ENCODE peak calls at places on chromosomes 6 and 20, in nine cellular contexts. One of them, this sample, is unnamed.

GRCh38 chr6:121482751-121483150 is 47.3 kb downstream of the GJA1 start:
- DNase-seq in EL: no peak
- DNase-seq in memory B cell: no peak
- DNase-seq in tibial artery: no peak
- DNase-seq in anterior cingulate cortex: no peak
- DNase-seq in stimulated activated effector memory CD8-positive, alpha-beta T cell treated with anti-CD3 and anti-CD28 coated beads, Interleukin-12 subunit alpha, Interleukin-12 subunit beta, amount 100 ng/mL, for 72 hours: no peak
- DNase-seq in fibroblast of mammary gland: no peak
- DNase-seq in heart left ventricle: no peak
- DNase-seq in stimulated activated CD8-positive, alpha-beta memory T cell treated with anti-CD3 and anti-CD28 coated beads, Interleukin-7, amount 100 ng/mL, for 48 hours: no peak
- DNase-seq in this sample: no peak

GRCh38 chr20:44409132-44409600 is 53.7 kb downstream of the HNF4A start:
- DNase-seq in fibroblast of mammary gland: peak; percentile 84
- DNase-seq in tibial artery: no peak
- DNase-seq in memory B cell: no peak
- DNase-seq in anterior cingulate cortex: no peak
- DNase-seq in stimulated activated CD8-positive, alpha-beta memory T cell treated with anti-CD3 and anti-CD28 coated beads, Interleukin-7, amount 100 ng/mL, for 48 hours: no peak
- DNase-seq in stimulated activated effector memory CD8-positive, alpha-beta T cell treated with anti-CD3 and anti-CD28 coated beads, Interleukin-12 subunit alpha, Interleukin-12 subunit beta, amount 100 ng/mL, for 72 hours: no peak
- DNase-seq in EL: peak; percentile 22
- DNase-seq in heart left ventricle: no peak
- DNase-seq in this sample: no peak

GRCh38 chr20:5039255-5039657 is 37.9 kb upstream of the SLC23A2 start:
- DNase-seq in fibroblast of mammary gland: no peak
- DNase-seq in tibial artery: no peak
- DNase-seq in memory B cell: no peak
- DNase-seq in EL: no peak
- DNase-seq in heart left ventricle: no peak
- DNase-seq in anterior cingulate cortex: no peak
- DNase-seq in stimulated activated effector memory CD8-positive, alpha-beta T cell treated with anti-CD3 and anti-CD28 coated beads, Interleukin-12 subunit alpha, Interleukin-12 subunit beta, amount 100 ng/mL, for 72 hours: peak; percentile 69
- DNase-seq in stimulated activated CD8-positive, alpha-beta memory T cell treated with anti-CD3 and anti-CD28 coated beads, Interleukin-7, amount 100 ng/mL, for 48 hours: peak; percentile 11
- DNase-seq in this sample: no peak

GRCh38 chr6:119880840-119881239 is 531.3 kb upstream of the MAN1A1 start:
- DNase-seq in anterior cingulate cortex: no peak
- DNase-seq in tibial artery: no peak
- DNase-seq in fibroblast of mammary gland: peak; percentile 40
- DNase-seq in memory B cell: no peak
- DNase-seq in EL: no peak
- DNase-seq in stimulated activated effector memory CD8-positive, alpha-beta T cell treated with anti-CD3 and anti-CD28 coated beads, Interleukin-12 subunit alpha, Interleukin-12 subunit beta, amount 100 ng/mL, for 72 hours: no peak
- DNase-seq in heart left ventricle: no peak
- DNase-seq in stimulated activated CD8-positive, alpha-beta memory T cell treated with anti-CD3 and anti-CD28 coated beads, Interleukin-7, amount 100 ng/mL, for 48 hours: no peak
- DNase-seq in this sample: no peak

GRCh38 chr6:149938571-149939462 is 3.0 kb upstream of the ULBP2 start:
- DNase-seq in stimulated activated CD8-positive, alpha-beta memory T cell treated with anti-CD3 and anti-CD28 coated beads, Interleukin-7, amount 100 ng/mL, for 48 hours: no peak
- DNase-seq in EL: peak; percentile 45
- DNase-seq in stimulated activated effector memory CD8-positive, alpha-beta T cell treated with anti-CD3 and anti-CD28 coated beads, Interleukin-12 subunit alpha, Interleukin-12 subunit beta, amount 100 ng/mL, for 72 hours: no peak
- DNase-seq in tibial artery: peak; percentile 63
- DNase-seq in anterior cingulate cortex: no peak
- DNase-seq in heart left ventricle: no peak
- DNase-seq in memory B cell: peak; percentile 83
- DNase-seq in fibroblast of mammary gland: no peak
- DNase-seq in this sample: no peak

GRCh38 chr6:52640916-52641315 is 30.0 kb upstream of the TMEM14A start:
- DNase-seq in stimulated activated effector memory CD8-positive, alpha-beta T cell treated with anti-CD3 and anti-CD28 coated beads, Interleukin-12 subunit alpha, Interleukin-12 subunit beta, amount 100 ng/mL, for 72 hours: no peak
- DNase-seq in heart left ventricle: no peak
- DNase-seq in stimulated activated CD8-positive, alpha-beta memory T cell treated with anti-CD3 and anti-CD28 coated beads, Interleukin-7, amount 100 ng/mL, for 48 hours: no peak
- DNase-seq in EL: no peak
- DNase-seq in anterior cingulate cortex: no peak
- DNase-seq in fibroblast of mammary gland: no peak
- DNase-seq in memory B cell: no peak
- DNase-seq in tibial artery: no peak
- DNase-seq in this sample: no peak

GRCh38 chr6:116246089-116246488 is 7.8 kb downstream of the TSPYL4 start:
- DNase-seq in stimulated activated effector memory CD8-positive, alpha-beta T cell treated with anti-CD3 and anti-CD28 coated beads, Interleukin-12 subunit alpha, Interleukin-12 subunit beta, amount 100 ng/mL, for 72 hours: no peak
- DNase-seq in EL: peak; percentile 65
- DNase-seq in stimulated activated CD8-positive, alpha-beta memory T cell treated with anti-CD3 and anti-CD28 coated beads, Interleukin-7, amount 100 ng/mL, for 48 hours: no peak
- DNase-seq in fibroblast of mammary gland: peak; percentile 23
- DNase-seq in tibial artery: no peak
- DNase-seq in heart left ventricle: peak; percentile 26
- DNase-seq in anterior cingulate cortex: no peak
- DNase-seq in memory B cell: no peak
- DNase-seq in this sample: no peak

GRCh38 chr6:133001040-133001570 is 186.7 kb downstream of the RPS12 start:
- DNase-seq in anterior cingulate cortex: no peak
- DNase-seq in memory B cell: no peak
- DNase-seq in tibial artery: no peak
- DNase-seq in fibroblast of mammary gland: no peak
- DNase-seq in EL: no peak
- DNase-seq in stimulated activated CD8-positive, alpha-beta memory T cell treated with anti-CD3 and anti-CD28 coated beads, Interleukin-7, amount 100 ng/mL, for 48 hours: no peak
- DNase-seq in stimulated activated effector memory CD8-positive, alpha-beta T cell treated with anti-CD3 and anti-CD28 coated beads, Interleukin-12 subunit alpha, Interleukin-12 subunit beta, amount 100 ng/mL, for 72 hours: no peak
- DNase-seq in heart left ventricle: no peak
- DNase-seq in this sample: no peak

GRCh38 chr6:161058746-161059145 is 67.2 kb downstream of the MAP3K4 start:
- DNase-seq in fibroblast of mammary gland: peak; percentile 22
- DNase-seq in tibial artery: no peak
- DNase-seq in memory B cell: no peak
- DNase-seq in anterior cingulate cortex: no peak
- DNase-seq in stimulated activated CD8-positive, alpha-beta memory T cell treated with anti-CD3 and anti-CD28 coated beads, Interleukin-7, amount 100 ng/mL, for 48 hours: no peak
- DNase-seq in stimulated activated effector memory CD8-positive, alpha-beta T cell treated with anti-CD3 and anti-CD28 coated beads, Interleukin-12 subunit alpha, Interleukin-12 subunit beta, amount 100 ng/mL, for 72 hours: no peak
- DNase-seq in EL: peak; percentile 16
- DNase-seq in heart left ventricle: no peak
- DNase-seq in this sample: no peak

GRCh38 chr20:61331542-61331941 is 79.5 kb downstream of the CDH4 start:
- DNase-seq in heart left ventricle: no peak
- DNase-seq in stimulated activated effector memory CD8-positive, alpha-beta T cell treated with anti-CD3 and anti-CD28 coated beads, Interleukin-12 subunit alpha, Interleukin-12 subunit beta, amount 100 ng/mL, for 72 hours: no peak
- DNase-seq in stimulated activated CD8-positive, alpha-beta memory T cell treated with anti-CD3 and anti-CD28 coated beads, Interleukin-7, amount 100 ng/mL, for 48 hours: no peak
- DNase-seq in EL: peak; percentile 3
- DNase-seq in memory B cell: no peak
- DNase-seq in fibroblast of mammary gland: no peak
- DNase-seq in tibial artery: no peak
- DNase-seq in anterior cingulate cortex: peak; percentile 21
- DNase-seq in this sample: no peak

GRCh38 chr6:110399219-110400071 is 15.9 kb downstream of the DDO start:
- DNase-seq in stimulated activated effector memory CD8-positive, alpha-beta T cell treated with anti-CD3 and anti-CD28 coated beads, Interleukin-12 subunit alpha, Interleukin-12 subunit beta, amount 100 ng/mL, for 72 hours: no peak
- DNase-seq in tibial artery: no peak
- DNase-seq in anterior cingulate cortex: no peak
- DNase-seq in heart left ventricle: peak; percentile 33
- DNase-seq in memory B cell: no peak
- DNase-seq in EL: no peak
- DNase-seq in fibroblast of mammary gland: no peak
- DNase-seq in stimulated activated CD8-positive, alpha-beta memory T cell treated with anti-CD3 and anti-CD28 coated beads, Interleukin-7, amount 100 ng/mL, for 48 hours: no peak
- DNase-seq in this sample: no peak

GRCh38 chr20:19067986-19068385 is 144.5 kb upstream of the SLC24A3 start:
- DNase-seq in tibial artery: no peak
- DNase-seq in memory B cell: no peak
- DNase-seq in anterior cingulate cortex: no peak
- DNase-seq in stimulated activated CD8-positive, alpha-beta memory T cell treated with anti-CD3 and anti-CD28 coated beads, Interleukin-7, amount 100 ng/mL, for 48 hours: no peak
- DNase-seq in fibroblast of mammary gland: no peak
- DNase-seq in EL: no peak
- DNase-seq in heart left ventricle: no peak
- DNase-seq in stimulated activated effector memory CD8-positive, alpha-beta T cell treated with anti-CD3 and anti-CD28 coated beads, Interleukin-12 subunit alpha, Interleukin-12 subunit beta, amount 100 ng/mL, for 72 hours: no peak
- DNase-seq in this sample: no peak

GRCh38 chr20:18738055-18738454 is 75.5 kb upstream of the SCP2D1 start:
- DNase-seq in stimulated activated CD8-positive, alpha-beta memory T cell treated with anti-CD3 and anti-CD28 coated beads, Interleukin-7, amount 100 ng/mL, for 48 hours: no peak
- DNase-seq in fibroblast of mammary gland: peak; percentile 65
- DNase-seq in EL: no peak
- DNase-seq in stimulated activated effector memory CD8-positive, alpha-beta T cell treated with anti-CD3 and anti-CD28 coated beads, Interleukin-12 subunit alpha, Interleukin-12 subunit beta, amount 100 ng/mL, for 72 hours: no peak
- DNase-seq in anterior cingulate cortex: no peak
- DNase-seq in heart left ventricle: no peak
- DNase-seq in memory B cell: no peak
- DNase-seq in tibial artery: no peak
- DNase-seq in this sample: no peak

GRCh38 chr6:89612121-89612520 is 26.4 kb downstream of the LYRM2 start:
- DNase-seq in EL: no peak
- DNase-seq in fibroblast of mammary gland: no peak
- DNase-seq in stimulated activated CD8-positive, alpha-beta memory T cell treated with anti-CD3 and anti-CD28 coated beads, Interleukin-7, amount 100 ng/mL, for 48 hours: no peak
- DNase-seq in stimulated activated effector memory CD8-positive, alpha-beta T cell treated with anti-CD3 and anti-CD28 coated beads, Interleukin-12 subunit alpha, Interleukin-12 subunit beta, amount 100 ng/mL, for 72 hours: no peak
- DNase-seq in memory B cell: no peak
- DNase-seq in tibial artery: no peak
- DNase-seq in heart left ventricle: no peak
- DNase-seq in anterior cingulate cortex: no peak
- DNase-seq in this sample: no peak

GRCh38 chr20:17960927-17961599 is 7.5 kb downstream of the SNX5 start:
- DNase-seq in stimulated activated effector memory CD8-positive, alpha-beta T cell treated with anti-CD3 and anti-CD28 coated beads, Interleukin-12 subunit alpha, Interleukin-12 subunit beta, amount 100 ng/mL, for 72 hours: no peak
- DNase-seq in anterior cingulate cortex: no peak
- DNase-seq in heart left ventricle: peak; percentile 65
- DNase-seq in tibial artery: no peak
- DNase-seq in stimulated activated CD8-positive, alpha-beta memory T cell treated with anti-CD3 and anti-CD28 coated beads, Interleukin-7, amount 100 ng/mL, for 48 hours: no peak
- DNase-seq in memory B cell: no peak
- DNase-seq in fibroblast of mammary gland: peak; percentile 79
- DNase-seq in EL: peak; percentile 17
- DNase-seq in this sample: no peak

GRCh38 chr6:105779113-105779512 is 307.0 kb upstream of the PRDM1 start:
- DNase-seq in tibial artery: no peak
- DNase-seq in EL: no peak
- DNase-seq in memory B cell: no peak
- DNase-seq in heart left ventricle: no peak
- DNase-seq in stimulated activated CD8-positive, alpha-beta memory T cell treated with anti-CD3 and anti-CD28 coated beads, Interleukin-7, amount 100 ng/mL, for 48 hours: no peak
- DNase-seq in stimulated activated effector memory CD8-positive, alpha-beta T cell treated with anti-CD3 and anti-CD28 coated beads, Interleukin-12 subunit alpha, Interleukin-12 subunit beta, amount 100 ng/mL, for 72 hours: no peak
- DNase-seq in anterior cingulate cortex: no peak
- DNase-seq in fibroblast of mammary gland: peak; percentile 69
- DNase-seq in this sample: no peak

GRCh38 chr20:63554361-63555278 is 661 bp downstream of the FNDC11 start:
- DNase-seq in stimulated activated CD8-positive, alpha-beta memory T cell treated with anti-CD3 and anti-CD28 coated beads, Interleukin-7, amount 100 ng/mL, for 48 hours: no peak
- DNase-seq in tibial artery: no peak
- DNase-seq in anterior cingulate cortex: no peak
- DNase-seq in memory B cell: peak; percentile 77
- DNase-seq in stimulated activated effector memory CD8-positive, alpha-beta T cell treated with anti-CD3 and anti-CD28 coated beads, Interleukin-12 subunit alpha, Interleukin-12 subunit beta, amount 100 ng/mL, for 72 hours: no peak
- DNase-seq in fibroblast of mammary gland: no peak
- DNase-seq in EL: peak; percentile 41
- DNase-seq in heart left ventricle: no peak
- DNase-seq in this sample: no peak

GRCh38 chr6:131059486-131059885 is 3.6 kb downstream of the EPB41L2 start:
- DNase-seq in stimulated activated effector memory CD8-positive, alpha-beta T cell treated with anti-CD3 and anti-CD28 coated beads, Interleukin-12 subunit alpha, Interleukin-12 subunit beta, amount 100 ng/mL, for 72 hours: no peak
- DNase-seq in fibroblast of mammary gland: peak; percentile 66
- DNase-seq in heart left ventricle: no peak
- DNase-seq in memory B cell: no peak
- DNase-seq in EL: peak; percentile 80
- DNase-seq in stimulated activated CD8-positive, alpha-beta memory T cell treated with anti-CD3 and anti-CD28 coated beads, Interleukin-7, amount 100 ng/mL, for 48 hours: no peak
- DNase-seq in anterior cingulate cortex: no peak
- DNase-seq in tibial artery: no peak
- DNase-seq in this sample: no peak

GRCh38 chr6:17486680-17487079 is 93.3 kb downstream of the CAP2 start:
- DNase-seq in tibial artery: no peak
- DNase-seq in stimulated activated CD8-positive, alpha-beta memory T cell treated with anti-CD3 and anti-CD28 coated beads, Interleukin-7, amount 100 ng/mL, for 48 hours: no peak
- DNase-seq in stimulated activated effector memory CD8-positive, alpha-beta T cell treated with anti-CD3 and anti-CD28 coated beads, Interleukin-12 subunit alpha, Interleukin-12 subunit beta, amount 100 ng/mL, for 72 hours: no peak
- DNase-seq in fibroblast of mammary gland: no peak
- DNase-seq in EL: no peak
- DNase-seq in anterior cingulate cortex: no peak
- DNase-seq in heart left ventricle: peak; percentile 54
- DNase-seq in memory B cell: no peak
- DNase-seq in this sample: no peak

This sample was measured in gastrocnemius medialis.